ENCODE peak calls at places on chromosome 1, in six cellular contexts. H is fibroblast of mammary gland, Y is choroid plexus epithelial cell, G is BJ, N is heart right ventricle, P is A549. I is an unnamed sample.

GRCh38 chr1:231808990-231809389 is 182.4 kb downstream of the DISC1 start:
- DNase-seq in G (peak), P (no peak), Y (peak), H (peak), N (no peak), I (peak)

GRCh38 chr1:174258148-174258550 is 98.8 kb downstream of the RABGAP1L start:
- DNase-seq in N (no peak), Y (peak), H (peak), P (peak), G (no peak), I (no peak)

GRCh38 chr1:226962421-226963391 is 22.6 kb downstream of the COQ8A start:
- DNase-seq in N (no peak), Y (no peak), G (no peak), P (no peak), H (no peak), I (no peak)

GRCh38 chr1:33615546-33615945 is 143.1 kb downstream of the ZSCAN20 start:
- DNase-seq in N (no peak), P (no peak), Y (no peak), G (no peak), H (no peak), I (no peak)

GRCh38 chr1:150093805-150094204 is 26.2 kb downstream of the VPS45 start:
- DNase-seq in G (no peak), N (no peak), P (no peak), H (no peak), Y (no peak), I (no peak)

GRCh38 chr1:26731233-26731902 is 35.6 kb downstream of the ARID1A start:
- DNase-seq in P (no peak), N (no peak), Y (no peak), H (no peak), G (no peak), I (no peak)

GRCh38 chr1:52955129-52955970 is 28.3 kb downstream of the SCP2 start:
- DNase-seq in P (peak), H (peak), G (peak), Y (peak), N (no peak), I (peak)

GRCh38 chr1:92327794-92328193 is 28.9 kb downstream of the RPAP2 start:
- DNase-seq in P (no peak), N (no peak), G (no peak), Y (no peak), H (no peak), I (no peak)

DNA sequence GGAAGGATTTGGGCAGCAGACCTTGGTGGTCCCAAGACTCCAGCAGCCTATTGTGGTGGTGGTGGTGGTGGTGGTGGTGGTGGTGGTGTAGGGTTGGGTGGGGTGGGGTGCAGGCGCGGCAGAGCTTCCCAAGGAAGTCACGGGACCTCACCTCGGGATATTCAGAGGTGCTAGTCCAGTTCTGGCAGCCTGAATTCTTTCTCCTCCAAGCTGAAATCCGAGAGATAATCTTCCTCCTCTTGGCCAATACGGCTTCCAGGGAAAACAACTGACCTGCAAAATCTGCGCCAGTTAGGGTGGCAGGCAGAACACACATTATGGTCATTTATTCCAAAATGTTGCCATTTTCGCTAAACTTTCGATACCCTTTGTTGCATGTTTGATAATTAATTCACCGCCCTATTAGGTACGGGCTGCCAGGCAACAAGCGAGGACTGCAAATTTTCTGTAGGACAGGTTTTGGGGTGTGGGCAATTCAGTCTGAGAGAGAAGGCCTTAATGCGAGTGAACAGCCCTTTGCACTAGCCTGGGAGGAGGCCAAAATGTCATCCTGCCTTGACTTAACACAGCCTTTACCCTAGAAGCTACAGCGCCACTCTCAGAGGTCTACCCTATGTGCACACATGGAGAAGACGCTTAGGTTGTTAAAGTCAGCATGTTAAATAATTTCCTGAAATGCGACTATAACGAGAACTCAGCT is 33.2 kb upstream of the BSDC1 start:
- DNase-seq in H (no peak), G (no peak), Y (no peak), P (no peak), N (no peak), I (no peak)
- H3K4me3 ChIP-seq in H (no peak), G (no peak), Y (no peak), P (no peak), N (no peak), I (no peak)

DNA sequence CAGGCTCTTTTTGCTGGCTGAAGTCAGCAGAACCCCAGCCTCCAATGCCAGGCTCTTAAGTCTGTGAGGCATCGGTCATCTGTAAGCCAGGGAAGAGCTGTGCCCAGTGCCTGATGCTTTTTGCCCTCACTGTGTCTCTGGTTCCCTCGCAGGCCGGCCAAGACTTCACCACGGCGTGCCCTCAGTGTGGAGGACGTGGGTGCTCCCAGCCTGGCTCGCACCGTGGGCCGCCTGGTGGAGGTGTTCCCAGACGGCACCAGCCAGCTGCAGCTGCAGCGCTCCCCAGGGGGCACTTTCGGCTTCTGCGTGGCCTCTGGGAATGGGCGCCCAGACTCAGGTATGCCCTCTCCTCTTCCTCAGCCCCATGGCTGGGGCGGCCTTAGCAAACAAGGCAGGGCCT is 32.5 kb downstream of the KIAA1614 start:
- DNase-seq in H (no peak), N (no peak), G (no peak), P (no peak), Y (no peak), I (no peak)
- TF ChIP-seq CTCF in H (no peak), N (no peak), G (no peak), P (no peak), Y (no peak), I (no peak)

GRCh38 chr1:6239213-6239752 is 3.5 kb upstream of the ICMT start:
- DNase-seq in P (no peak), Y (no peak), H (no peak), N (no peak), G (no peak), I (no peak)

GRCh38 chr1:6234502-6235295 is 1.1 kb downstream of the ICMT start:
- DNase-seq in P (no peak), N (no peak), G (no peak), H (peak), Y (peak), I (no peak)

GRCh38 chr1:6235302-6235680 is 473 bp downstream of the ICMT start:
- DNase-seq in P (no peak), Y (no peak), H (no peak), G (no peak), N (no peak), I (no peak)

GRCh38 chr1:6239950-6240768 is 3.8 kb upstream of the HES3 start:
- DNase-seq in N (no peak), H (peak), Y (peak), G (no peak), P (no peak), I (no peak)

GRCh38 chr1:6237093-6237492 is 1.3 kb upstream of the ICMT start:
- DNase-seq in H (no peak), G (no peak), P (no peak), Y (no peak), N (no peak), I (no peak)
- H3K4me3 ChIP-seq in H (no peak), G (no peak), P (no peak), Y (no peak), N (no peak), I (no peak)

DNA sequence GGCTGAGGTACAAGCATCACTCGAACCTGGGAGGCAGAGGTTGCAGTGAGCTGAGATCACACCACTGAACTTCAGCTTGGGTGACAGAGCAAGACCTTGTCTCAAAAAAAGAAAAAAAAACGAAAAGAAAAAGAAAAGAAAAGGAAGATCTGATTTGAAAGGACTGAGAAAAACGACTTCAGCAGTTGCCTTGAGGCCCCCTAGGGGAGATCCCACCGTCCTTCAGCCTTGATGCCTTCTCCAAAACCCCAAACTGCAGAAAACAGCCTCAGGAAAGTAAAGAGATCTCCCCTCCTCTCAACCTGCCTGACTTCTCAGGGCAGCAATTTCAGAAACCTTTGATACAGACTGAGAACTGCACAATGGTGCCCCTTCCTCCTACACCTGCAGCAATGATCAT is 50.9 kb upstream of the BCAR3 start:
- DNase-seq in G (no peak), Y (no peak), H (no peak), N (no peak), P (no peak), I (no peak)
- TF ChIP-seq CTCF in G (peak), Y (peak), H (peak), N (no peak), P (no peak), I (peak)

DNA sequence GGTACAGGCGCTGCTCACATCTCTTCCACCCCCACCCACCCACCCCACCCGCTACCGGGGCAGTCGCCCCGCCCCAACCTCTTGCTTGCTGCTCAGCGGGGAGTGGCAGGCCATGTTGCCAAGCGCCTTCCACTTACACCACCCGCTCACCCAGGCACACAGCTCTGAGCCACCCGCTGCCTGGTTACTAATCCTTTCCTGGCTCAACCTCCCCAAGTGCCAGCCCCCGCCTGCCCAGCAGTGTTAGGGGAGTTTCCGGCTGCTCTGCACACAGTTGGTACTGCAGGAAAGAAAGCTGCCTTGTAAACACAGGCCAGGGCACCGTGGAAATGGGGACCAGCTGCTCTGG is 56.2 kb downstream of the LACTBL1 start:
- DNase-seq in H (no peak), P (no peak), N (no peak), Y (no peak), G (no peak), I (no peak)
- H3K4me3 ChIP-seq in H (no peak), P (no peak), N (no peak), Y (no peak), G (no peak), I (no peak)

I was measured in AG04449.